ENCODE peak calls at places on chromosomes 1 and 21, in nine cellular contexts. D, G, R, N, A, S, F, W and C are unnamed samples.
A peak's percentile ranks its signal among the peaks of the same experiment; 100 is the strongest.

GRCh38 chr1:21702780-21703179 is 33.6 kb upstream of the RAP1GAP start:
- DNase-seq in D (no peak), G (no peak), R (no peak), N (no peak), A (no peak), S (no peak), F (no peak), W (no peak), C (no peak)

GRCh38 chr1:41341756-41342562 is 19.3 kb upstream of the FOXO6 start:
- DNase-seq in D (no peak), G (no peak), R (peak; percentile 56), N (peak; percentile 44), A (no peak), S (peak; percentile 11), F (peak; percentile 18), W (no peak), C (no peak)

GRCh38 chr1:90393025-90393424 is 324.1 kb downstream of the BARHL2 start:
- DNase-seq in D (no peak), G (no peak), R (no peak), N (no peak), A (no peak), S (no peak), F (no peak), W (peak; percentile 5), C (no peak)

GRCh38 chr1:203686091-203686632 is 59.5 kb downstream of the ATP2B4 start:
- DNase-seq in D (no peak), G (no peak), R (no peak), N (no peak), A (no peak), S (no peak), F (no peak), W (peak; percentile 58), C (no peak)

GRCh38 chr1:160726498-160727391 is 12.3 kb upstream of the SLAMF7 start:
- DNase-seq in D (peak; percentile 18), G (peak; percentile 45), R (peak; percentile 50), N (no peak), A (peak; percentile 39), S (peak; percentile 57), F (peak; percentile 39), W (peak; percentile 55), C (peak; percentile 40)

GRCh38 chr21:25809013-25809412 is 74.2 kb downstream of the GABPA start:
- DNase-seq in D (no peak), G (no peak), R (no peak), N (no peak), A (no peak), S (no peak), F (no peak), W (peak; percentile 19), C (peak; percentile 25)

GRCh38 chr1:81142099-81142776 is 658.5 kb upstream of the ADGRL2 start:
- DNase-seq in D (no peak), G (no peak), R (no peak), N (no peak), A (no peak), S (no peak), F (no peak), W (peak; percentile 84), C (no peak)

GRCh38 chr1:71494163-71494562 is 413.3 kb upstream of the ZRANB2 start:
- DNase-seq in D (no peak), G (no peak), R (no peak), N (no peak), A (no peak), S (no peak), F (no peak), W (no peak), C (no peak)

GRCh38 chr21:43355196-43355924 is 71.6 kb downstream of the SIK1 start:
- DNase-seq in D (no peak), G (no peak), R (no peak), N (no peak), A (no peak), S (no peak), F (no peak), W (no peak), C (no peak)

DNA sequence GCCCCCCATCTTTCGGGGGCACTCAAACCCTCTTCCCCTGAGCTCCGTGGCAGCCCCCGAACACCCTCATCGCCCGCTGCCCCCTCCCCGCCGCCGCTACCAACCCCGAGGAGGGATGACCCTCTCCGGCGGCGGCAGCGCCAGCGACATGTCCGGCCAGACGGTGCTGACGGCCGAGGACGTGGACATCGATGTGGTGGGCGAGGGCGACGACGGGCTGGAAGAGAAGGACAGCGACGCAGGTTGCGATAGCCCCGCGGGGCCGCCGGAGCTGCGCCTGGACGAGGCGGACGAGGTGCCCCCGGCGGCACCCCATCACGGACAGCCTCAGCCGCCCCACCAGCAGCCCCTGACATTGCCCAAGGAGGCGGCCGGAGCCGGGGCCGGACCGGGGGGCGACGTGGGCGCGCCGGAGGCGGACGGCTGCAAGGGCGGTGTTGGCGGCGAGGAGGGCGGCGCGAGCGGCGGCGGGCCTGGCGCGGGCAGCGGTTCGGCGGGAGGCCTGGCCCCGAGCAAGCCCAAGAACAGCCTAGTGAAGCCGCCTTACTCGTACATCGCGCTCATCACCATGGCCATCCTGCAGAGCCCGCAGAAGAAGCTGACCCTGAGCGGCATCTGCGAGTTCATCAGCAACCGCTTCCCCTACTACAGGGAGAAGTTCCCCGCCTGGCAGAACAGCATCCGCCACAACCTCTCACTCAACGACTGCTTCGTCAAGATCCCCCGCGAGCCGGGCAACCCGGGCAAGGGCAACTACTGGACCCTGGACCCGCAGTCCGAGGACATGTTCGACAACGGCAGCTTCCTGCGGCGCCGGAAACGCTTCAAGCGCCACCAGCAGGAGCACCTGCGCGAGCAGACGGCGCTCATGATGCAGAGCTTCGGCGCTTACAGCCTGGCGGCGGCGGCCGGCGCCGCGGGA is 838 bp downstream of the FOXD3 start:
- DNase-seq in D (no peak), G (no peak), R (no peak), N (peak; percentile 85), A (no peak), S (no peak), F (no peak), W (no peak), C (no peak)
- TF ChIP-seq POLR2A in D (no peak), G (no peak), R (no peak), N (no peak), A (no peak), S (no peak), F (no peak), W (no peak), C (no peak)

GRCh38 chr1:37480125-37480466 is 5.7 kb downstream of the ZC3H12A start:
- DNase-seq in D (no peak), G (no peak), R (no peak), N (no peak), A (no peak), S (no peak), F (no peak), W (no peak), C (no peak)

GRCh38 chr1:37482796-37483744 is 8.7 kb downstream of the ZC3H12A start:
- DNase-seq in D (no peak), G (no peak), R (no peak), N (no peak), A (no peak), S (peak; percentile 24), F (no peak), W (no peak), C (no peak)

GRCh38 chr1:37482004-37482785 is 7.8 kb downstream of the ZC3H12A start:
- DNase-seq in D (no peak), G (no peak), R (no peak), N (no peak), A (no peak), S (no peak), F (no peak), W (no peak), C (no peak)

GRCh38 chr1:37480581-37481288 is 6.4 kb downstream of the ZC3H12A start:
- DNase-seq in D (no peak), G (no peak), R (no peak), N (no peak), A (no peak), S (no peak), F (no peak), W (no peak), C (no peak)

GRCh38 chr1:37481289-37482003 is 7.1 kb downstream of the ZC3H12A start:
- DNase-seq in D (no peak), G (no peak), R (no peak), N (peak; percentile 78), A (no peak), S (no peak), F (no peak), W (no peak), C (no peak)
- TF ChIP-seq POLR2A in D (no peak), G (no peak), R (no peak), N (no peak), A (no peak), S (no peak), F (no peak), W (no peak), C (no peak)

DNA sequence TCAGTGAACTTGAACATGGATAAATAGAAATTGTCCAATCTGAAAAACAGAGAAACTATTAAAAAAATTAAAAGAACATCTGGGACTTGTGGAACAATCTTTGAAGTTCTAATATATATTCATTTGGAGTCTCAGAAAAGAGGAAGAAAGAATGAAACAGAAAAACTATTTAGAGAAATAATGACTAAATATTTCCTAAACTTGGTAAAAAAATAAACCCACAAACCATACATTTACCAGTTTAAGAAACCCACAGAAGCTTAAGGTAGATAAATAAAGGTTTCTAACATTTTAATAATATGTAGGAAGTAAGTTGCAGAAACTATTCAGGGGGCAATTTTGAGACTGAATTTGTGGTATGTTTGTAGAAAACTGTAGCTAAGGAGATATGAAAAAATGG is 437.8 kb downstream of the PTBP2 start:
- DNase-seq in D (no peak), G (no peak), R (no peak), N (no peak), A (no peak), S (no peak), F (no peak), W (no peak), C (no peak)
- TF ChIP-seq POLR2A in D (no peak), G (no peak), R (no peak), N (no peak), A (no peak), S (no peak), F (no peak), W (no peak), C (no peak)

GRCh38 chr1:156676820-156677615 is at the start of gene NES:
- DNase-seq in D (peak; percentile 53), G (no peak), R (no peak), N (no peak), A (no peak), S (no peak), F (peak; percentile 86), W (peak; percentile 56), C (peak; percentile 85)
- TF ChIP-seq POLR2A in D (no peak), G (no peak), R (no peak), N (no peak), A (no peak), S (no peak), F (peak; percentile 58), W (peak; percentile 54), C (no peak)

GRCh38 chr1:224219011-224219611 is 36.1 kb downstream of the DEGS1 start:
- DNase-seq in D (no peak), G (no peak), R (no peak), N (no peak), A (no peak), S (no peak), F (no peak), W (no peak), C (no peak)
- TF ChIP-seq POLR2A in D (no peak), G (no peak), R (no peak), N (no peak), A (no peak), S (no peak), F (no peak), W (no peak), C (no peak)